ENCODE peak calls at places on chromosomes 12 and 14, in eight cellular contexts. One of them, this sample, is unnamed.

GRCh38 chr12:64672925-64673409 is 62.7 kb downstream of the RASSF3 start:
- DNase-seq in tibial nerve: no peak
- DNase-seq in tibial artery: no peak
- DNase-seq in upper lobe of left lung: peak; percentile 42
- DNase-seq in esophagus squamous epithelium: no peak
- DNase-seq in AG09309: no peak
- DNase-seq in bronchial epithelial cell: peak; percentile 45
- DNase-seq in fibroblast of mammary gland: peak; percentile 20
- DNase-seq in this sample: peak; percentile 82

GRCh38 chr12:123058980-123059379 is 78.5 kb downstream of the ARL6IP4 start:
- DNase-seq in tibial nerve: no peak
- DNase-seq in tibial artery: no peak
- DNase-seq in bronchial epithelial cell: no peak
- DNase-seq in upper lobe of left lung: no peak
- DNase-seq in AG09309: no peak
- DNase-seq in fibroblast of mammary gland: peak; percentile 80
- DNase-seq in esophagus squamous epithelium: no peak
- DNase-seq in this sample: peak; percentile 90

GRCh38 chr12:66156654-66157053 is 13.1 kb downstream of the TMBIM4 start:
- DNase-seq in upper lobe of left lung: no peak
- DNase-seq in fibroblast of mammary gland: peak; percentile 65
- DNase-seq in tibial nerve: no peak
- DNase-seq in esophagus squamous epithelium: no peak
- DNase-seq in tibial artery: no peak
- DNase-seq in bronchial epithelial cell: no peak
- DNase-seq in AG09309: no peak
- DNase-seq in this sample: no peak

GRCh38 chr12:81759215-81759991 is at the start of gene PPFIA2:
- DNase-seq in bronchial epithelial cell: no peak
- DNase-seq in esophagus squamous epithelium: no peak
- DNase-seq in tibial artery: peak; percentile 77
- DNase-seq in AG09309: no peak
- DNase-seq in tibial nerve: no peak
- DNase-seq in upper lobe of left lung: peak; percentile 22
- DNase-seq in fibroblast of mammary gland: peak; percentile 58
- DNase-seq in this sample: no peak

GRCh38 chr14:24196071-24197061 is 1.1 kb upstream of the TM9SF1 start:
- DNase-seq in tibial artery: no peak
- DNase-seq in bronchial epithelial cell: peak; percentile 19
- DNase-seq in tibial nerve: no peak
- DNase-seq in AG09309: no peak
- DNase-seq in esophagus squamous epithelium: no peak
- DNase-seq in fibroblast of mammary gland: peak; percentile 24
- DNase-seq in upper lobe of left lung: no peak
- DNase-seq in this sample: no peak

GRCh38 chr14:61539631-61540030 is 155.7 kb upstream of the HIF1A start:
- DNase-seq in tibial artery: no peak
- DNase-seq in AG09309: no peak
- DNase-seq in fibroblast of mammary gland: no peak
- DNase-seq in esophagus squamous epithelium: no peak
- DNase-seq in tibial nerve: no peak
- DNase-seq in bronchial epithelial cell: no peak
- DNase-seq in upper lobe of left lung: no peak
- DNase-seq in this sample: no peak

GRCh38 chr12:28083816-28084678 is 106.2 kb upstream of the CCDC91 start:
- DNase-seq in fibroblast of mammary gland: peak; percentile 48
- DNase-seq in bronchial epithelial cell: no peak
- DNase-seq in tibial artery: no peak
- DNase-seq in esophagus squamous epithelium: no peak
- DNase-seq in AG09309: peak; percentile 24
- DNase-seq in tibial nerve: no peak
- DNase-seq in upper lobe of left lung: no peak
- DNase-seq in this sample: no peak

GRCh38 chr14:59427653-59428578 is 37.3 kb downstream of the GPR135 start:
- DNase-seq in bronchial epithelial cell: no peak
- DNase-seq in fibroblast of mammary gland: peak; percentile 93
- DNase-seq in tibial artery: peak; percentile 90
- DNase-seq in upper lobe of left lung: peak; percentile 23
- DNase-seq in AG09309: no peak
- DNase-seq in tibial nerve: no peak
- DNase-seq in esophagus squamous epithelium: no peak
- DNase-seq in this sample: no peak

GRCh38 chr12:98998697-98999299 is 353.7 kb downstream of the APAF1 start:
- DNase-seq in tibial nerve: no peak
- DNase-seq in AG09309: peak; percentile 28
- DNase-seq in fibroblast of mammary gland: peak; percentile 53
- DNase-seq in tibial artery: no peak
- DNase-seq in bronchial epithelial cell: peak; percentile 45
- DNase-seq in esophagus squamous epithelium: no peak
- DNase-seq in upper lobe of left lung: no peak
- DNase-seq in this sample: peak; percentile 22

GRCh38 chr14:101821528-101821927 is 60.0 kb downstream of the PPP2R5C start:
- DNase-seq in tibial nerve: no peak
- DNase-seq in bronchial epithelial cell: no peak
- DNase-seq in esophagus squamous epithelium: no peak
- DNase-seq in AG09309: no peak
- DNase-seq in fibroblast of mammary gland: no peak
- DNase-seq in tibial artery: no peak
- DNase-seq in upper lobe of left lung: no peak
- DNase-seq in this sample: no peak

GRCh38 chr12:116238149-116238548 is 39.3 kb downstream of the MED13L start:
- DNase-seq in tibial artery: no peak
- DNase-seq in bronchial epithelial cell: no peak
- DNase-seq in upper lobe of left lung: no peak
- DNase-seq in tibial nerve: no peak
- DNase-seq in fibroblast of mammary gland: no peak
- DNase-seq in esophagus squamous epithelium: no peak
- DNase-seq in AG09309: no peak
- DNase-seq in this sample: no peak
- TF ChIP-seq CTCF in tibial artery: no peak
- TF ChIP-seq CTCF in bronchial epithelial cell: no peak
- TF ChIP-seq CTCF in upper lobe of left lung: no peak
- TF ChIP-seq CTCF in tibial nerve: no peak
- TF ChIP-seq CTCF in fibroblast of mammary gland: no peak
- TF ChIP-seq CTCF in esophagus squamous epithelium: no peak
- TF ChIP-seq CTCF in AG09309: no peak
- TF ChIP-seq CTCF in this sample: no peak

GRCh38 chr12:130160306-130160705 is 2.0 kb upstream of the FZD10 start:
- DNase-seq in tibial artery: peak; percentile 5
- DNase-seq in bronchial epithelial cell: no peak
- DNase-seq in fibroblast of mammary gland: no peak
- DNase-seq in upper lobe of left lung: no peak
- DNase-seq in tibial nerve: no peak
- DNase-seq in AG09309: no peak
- DNase-seq in esophagus squamous epithelium: no peak
- DNase-seq in this sample: no peak
- H3K4me3 ChIP-seq in tibial artery: peak overlapping the region; percentile 40
- H3K4me3 ChIP-seq in bronchial epithelial cell: no peak overlapping the region
- H3K4me3 ChIP-seq in fibroblast of mammary gland: no peak overlapping the region
- H3K4me3 ChIP-seq in upper lobe of left lung: no peak overlapping the region
- H3K4me3 ChIP-seq in tibial nerve: peak overlapping the region; percentile 57
- H3K4me3 ChIP-seq in AG09309: no peak overlapping the region
- H3K4me3 ChIP-seq in esophagus squamous epithelium: peak overlapping the region; percentile 72
- H3K4me3 ChIP-seq in this sample: no peak overlapping the region

GRCh38 chr12:6355491-6356373 is 13.9 kb upstream of the TNFRSF1A start:
- DNase-seq in upper lobe of left lung: no peak
- DNase-seq in esophagus squamous epithelium: no peak
- DNase-seq in tibial nerve: no peak
- DNase-seq in fibroblast of mammary gland: no peak
- DNase-seq in tibial artery: no peak
- DNase-seq in AG09309: no peak
- DNase-seq in bronchial epithelial cell: no peak
- DNase-seq in this sample: no peak
- TF ChIP-seq CTCF in upper lobe of left lung: no peak
- TF ChIP-seq CTCF in esophagus squamous epithelium: no peak
- TF ChIP-seq CTCF in tibial nerve: no peak
- TF ChIP-seq CTCF in fibroblast of mammary gland: no peak
- TF ChIP-seq CTCF in tibial artery: no peak
- TF ChIP-seq CTCF in AG09309: no peak
- TF ChIP-seq CTCF in bronchial epithelial cell: peak; percentile 34
- TF ChIP-seq CTCF in this sample: no peak

GRCh38 chr12:130441771-130442760 is 104.4 kb downstream of the PIWIL1 start:
- DNase-seq in tibial artery: no peak
- DNase-seq in upper lobe of left lung: no peak
- DNase-seq in fibroblast of mammary gland: no peak
- DNase-seq in AG09309: no peak
- DNase-seq in esophagus squamous epithelium: no peak
- DNase-seq in bronchial epithelial cell: no peak
- DNase-seq in tibial nerve: no peak
- DNase-seq in this sample: no peak

GRCh38 chr12:130447655-130447965 is 109.9 kb downstream of the PIWIL1 start:
- DNase-seq in tibial artery: no peak
- DNase-seq in bronchial epithelial cell: no peak
- DNase-seq in upper lobe of left lung: no peak
- DNase-seq in tibial nerve: no peak
- DNase-seq in esophagus squamous epithelium: no peak
- DNase-seq in AG09309: no peak
- DNase-seq in fibroblast of mammary gland: no peak
- DNase-seq in this sample: no peak

GRCh38 chr12:130446846-130447654 is 109.4 kb downstream of the PIWIL1 start:
- DNase-seq in tibial artery: no peak
- DNase-seq in AG09309: no peak
- DNase-seq in fibroblast of mammary gland: no peak
- DNase-seq in esophagus squamous epithelium: no peak
- DNase-seq in tibial nerve: no peak
- DNase-seq in bronchial epithelial cell: no peak
- DNase-seq in upper lobe of left lung: no peak
- DNase-seq in this sample: no peak

GRCh38 chr12:130444986-130445385 is 107.3 kb downstream of the PIWIL1 start:
- DNase-seq in fibroblast of mammary gland: no peak
- DNase-seq in esophagus squamous epithelium: no peak
- DNase-seq in AG09309: no peak
- DNase-seq in tibial artery: no peak
- DNase-seq in upper lobe of left lung: no peak
- DNase-seq in bronchial epithelial cell: no peak
- DNase-seq in tibial nerve: no peak
- DNase-seq in this sample: no peak

DNA sequence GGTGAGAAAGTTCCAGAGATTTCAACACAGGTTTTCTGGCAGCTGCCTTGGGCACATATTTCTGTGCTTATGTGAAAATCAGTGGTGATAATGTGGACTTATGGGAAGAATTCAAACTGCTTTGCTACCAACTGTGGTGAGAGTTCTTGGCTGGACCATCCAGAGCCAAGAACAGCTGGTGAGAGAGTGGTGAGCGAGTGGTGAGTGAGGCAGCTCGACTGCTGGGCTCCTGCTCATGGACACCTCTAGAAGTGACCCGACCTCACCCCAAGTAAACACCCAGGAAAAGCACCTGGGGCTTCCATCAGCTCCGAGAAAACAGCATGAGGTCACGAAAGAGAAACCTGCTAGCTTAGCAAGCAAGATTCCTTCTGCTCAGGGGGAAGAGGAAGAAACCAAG is 106.4 kb downstream of the PIWIL1 start:
- DNase-seq in bronchial epithelial cell: no peak
- DNase-seq in fibroblast of mammary gland: no peak
- DNase-seq in upper lobe of left lung: no peak
- DNase-seq in AG09309: no peak
- DNase-seq in tibial artery: no peak
- DNase-seq in esophagus squamous epithelium: no peak
- DNase-seq in tibial nerve: no peak
- DNase-seq in this sample: no peak
- H3K4me3 ChIP-seq in bronchial epithelial cell: no peak overlapping the region
- H3K4me3 ChIP-seq in fibroblast of mammary gland: no peak overlapping the region
- H3K4me3 ChIP-seq in upper lobe of left lung: no peak overlapping the region
- H3K4me3 ChIP-seq in AG09309: no peak overlapping the region
- H3K4me3 ChIP-seq in tibial artery: no peak overlapping the region
- H3K4me3 ChIP-seq in esophagus squamous epithelium: no peak overlapping the region
- H3K4me3 ChIP-seq in tibial nerve: no peak overlapping the region
- H3K4me3 ChIP-seq in this sample: no peak overlapping the region

GRCh38 chr12:54285150-54286041 is 4.9 kb downstream of the HNRNPA1 start:
- DNase-seq in tibial nerve: no peak
- DNase-seq in esophagus squamous epithelium: no peak
- DNase-seq in fibroblast of mammary gland: no peak
- DNase-seq in bronchial epithelial cell: no peak
- DNase-seq in AG09309: no peak
- DNase-seq in tibial artery: no peak
- DNase-seq in upper lobe of left lung: no peak
- DNase-seq in this sample: no peak
- TF ChIP-seq CTCF in tibial nerve: no peak
- TF ChIP-seq CTCF in esophagus squamous epithelium: no peak
- TF ChIP-seq CTCF in fibroblast of mammary gland: peak; percentile 38
- TF ChIP-seq CTCF in bronchial epithelial cell: peak; percentile 7
- TF ChIP-seq CTCF in AG09309: peak; percentile 26
- TF ChIP-seq CTCF in tibial artery: no peak
- TF ChIP-seq CTCF in upper lobe of left lung: no peak
- TF ChIP-seq CTCF in this sample: no peak

DNA sequence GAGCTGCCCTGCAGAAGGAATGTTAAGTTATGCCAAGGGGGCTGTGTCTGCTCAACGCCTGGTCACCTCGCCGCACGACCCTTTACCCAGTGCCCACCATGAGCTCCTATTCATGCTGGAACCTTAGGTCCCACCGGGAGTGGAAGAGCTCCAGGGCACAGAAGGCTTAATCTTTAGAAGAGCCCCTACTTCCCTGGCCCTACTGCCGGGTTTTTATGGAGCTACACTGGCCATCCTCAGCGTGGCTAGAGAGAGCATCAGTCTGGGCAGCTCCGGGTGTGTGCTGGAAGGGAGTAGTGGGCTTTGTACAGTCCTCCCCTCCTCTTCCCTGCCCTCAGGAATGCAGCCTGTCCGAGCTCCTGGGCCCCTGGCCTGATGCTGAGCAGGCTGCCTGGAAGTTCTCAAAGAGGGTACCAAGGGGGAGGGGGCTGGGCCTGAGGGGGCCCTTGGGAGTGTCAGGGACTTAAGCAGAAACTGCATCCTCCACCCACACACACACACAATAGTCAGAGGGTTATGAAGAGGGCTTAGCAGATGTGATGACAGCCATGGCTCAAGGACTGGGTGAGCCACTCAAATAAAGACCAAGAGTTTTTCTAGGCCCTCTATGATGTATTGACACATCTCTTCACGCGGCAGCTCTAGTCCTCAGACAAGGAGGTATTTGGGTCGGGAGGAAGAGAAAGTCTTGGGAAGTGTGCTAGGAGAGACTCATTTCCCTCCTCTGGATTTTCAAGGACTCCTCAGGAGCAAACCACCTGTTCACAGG is 16.4 kb upstream of the FIGNL2 start:
- DNase-seq in bronchial epithelial cell: no peak
- DNase-seq in tibial artery: no peak
- DNase-seq in esophagus squamous epithelium: no peak
- DNase-seq in upper lobe of left lung: no peak
- DNase-seq in AG09309: no peak
- DNase-seq in fibroblast of mammary gland: peak; percentile 10
- DNase-seq in tibial nerve: no peak
- DNase-seq in this sample: no peak
- H3K4me3 ChIP-seq in bronchial epithelial cell: no peak overlapping the region
- H3K4me3 ChIP-seq in tibial artery: no peak overlapping the region
- H3K4me3 ChIP-seq in esophagus squamous epithelium: peak overlapping the region; percentile 61
- H3K4me3 ChIP-seq in upper lobe of left lung: no peak overlapping the region
- H3K4me3 ChIP-seq in AG09309: no peak overlapping the region
- H3K4me3 ChIP-seq in fibroblast of mammary gland: no peak overlapping the region
- H3K4me3 ChIP-seq in tibial nerve: peak overlapping the region; percentile 52
- H3K4me3 ChIP-seq in this sample: no peak overlapping the region